ENCODE peak calls at places on chromosome 4, in ten cellular contexts. One of them, this sample, is unnamed. For H3K27me3 and H3K9me3, the result is how much of the 10 kb centered on the place peaks cover.

GRCh38 chr4:151692821-151693504 is 67.8 kb downstream of the GATB start:
- DNase-seq in naive thymus-derived CD4-positive, alpha-beta T cell: no peak
- DNase-seq in right cardiac atrium: no peak
- DNase-seq in lower lobe of right lung: no peak
- DNase-seq in HCT116: no peak
- DNase-seq in esophagus muscularis mucosa: no peak
- DNase-seq in prostate gland: no peak
- DNase-seq in cardiac muscle cell: no peak
- DNase-seq in pancreas: no peak
- DNase-seq in stomach: no peak
- DNase-seq in this sample: no peak

GRCh38 chr4:41095973-41096372 is 118.4 kb downstream of the APBB2 start:
- DNase-seq in lower lobe of right lung: no peak
- DNase-seq in naive thymus-derived CD4-positive, alpha-beta T cell: no peak
- DNase-seq in stomach: no peak
- DNase-seq in prostate gland: no peak
- DNase-seq in cardiac muscle cell: no peak
- DNase-seq in esophagus muscularis mucosa: no peak
- DNase-seq in right cardiac atrium: no peak
- DNase-seq in HCT116: no peak
- DNase-seq in pancreas: no peak
- DNase-seq in this sample: peak

GRCh38 chr4:10114147-10114546 is 2.5 kb downstream of the WDR1 start:
- DNase-seq in stomach: no peak
- DNase-seq in lower lobe of right lung: no peak
- DNase-seq in prostate gland: no peak
- DNase-seq in naive thymus-derived CD4-positive, alpha-beta T cell: no peak
- DNase-seq in HCT116: no peak
- DNase-seq in cardiac muscle cell: no peak
- DNase-seq in esophagus muscularis mucosa: no peak
- DNase-seq in pancreas: no peak
- DNase-seq in right cardiac atrium: no peak
- DNase-seq in this sample: no peak

GRCh38 chr4:173174184-173175156 is 5.9 kb downstream of the GALNT7 start:
- DNase-seq in right cardiac atrium: no peak
- DNase-seq in stomach: no peak
- DNase-seq in HCT116: no peak
- DNase-seq in lower lobe of right lung: no peak
- DNase-seq in cardiac muscle cell: no peak
- DNase-seq in prostate gland: no peak
- DNase-seq in esophagus muscularis mucosa: no peak
- DNase-seq in naive thymus-derived CD4-positive, alpha-beta T cell: no peak
- DNase-seq in pancreas: no peak
- DNase-seq in this sample: no peak

GRCh38 chr4:86891785-86892638 is at the start of gene C4orf36:
- DNase-seq in naive thymus-derived CD4-positive, alpha-beta T cell: peak
- DNase-seq in HCT116: peak
- DNase-seq in pancreas: peak
- DNase-seq in prostate gland: peak
- DNase-seq in lower lobe of right lung: peak
- DNase-seq in esophagus muscularis mucosa: no peak
- DNase-seq in cardiac muscle cell: peak
- DNase-seq in stomach: peak
- DNase-seq in right cardiac atrium: peak
- DNase-seq in this sample: no peak

GRCh38 chr4:115678425-115678941 is 565.1 kb upstream of the NDST4 start:
- DNase-seq in esophagus muscularis mucosa: no peak
- DNase-seq in stomach: no peak
- DNase-seq in lower lobe of right lung: no peak
- DNase-seq in cardiac muscle cell: no peak
- DNase-seq in prostate gland: no peak
- DNase-seq in HCT116: no peak
- DNase-seq in pancreas: no peak
- DNase-seq in naive thymus-derived CD4-positive, alpha-beta T cell: no peak
- DNase-seq in right cardiac atrium: peak
- DNase-seq in this sample: no peak

GRCh38 chr4:79576480-79576803 is 168.4 kb upstream of the GK2 start:
- DNase-seq in lower lobe of right lung: no peak
- DNase-seq in prostate gland: no peak
- DNase-seq in stomach: no peak
- DNase-seq in right cardiac atrium: peak
- DNase-seq in cardiac muscle cell: peak
- DNase-seq in naive thymus-derived CD4-positive, alpha-beta T cell: peak
- DNase-seq in esophagus muscularis mucosa: no peak
- DNase-seq in pancreas: no peak
- DNase-seq in HCT116: no peak
- DNase-seq in this sample: no peak

GRCh38 chr4:24392613-24393012 is 191.7 kb downstream of the DHX15 start:
- DNase-seq in stomach: no peak
- DNase-seq in right cardiac atrium: no peak
- DNase-seq in prostate gland: no peak
- DNase-seq in naive thymus-derived CD4-positive, alpha-beta T cell: no peak
- DNase-seq in lower lobe of right lung: no peak
- DNase-seq in pancreas: no peak
- DNase-seq in esophagus muscularis mucosa: peak
- DNase-seq in HCT116: no peak
- DNase-seq in cardiac muscle cell: no peak
- DNase-seq in this sample: no peak

GRCh38 chr4:155597933-155598451 is 68.7 kb upstream of the GUCY1A1 start:
- DNase-seq in pancreas: no peak
- DNase-seq in esophagus muscularis mucosa: no peak
- DNase-seq in HCT116: no peak
- DNase-seq in stomach: no peak
- DNase-seq in naive thymus-derived CD4-positive, alpha-beta T cell: no peak
- DNase-seq in right cardiac atrium: no peak
- DNase-seq in prostate gland: no peak
- DNase-seq in cardiac muscle cell: no peak
- DNase-seq in lower lobe of right lung: no peak
- DNase-seq in this sample: no peak

GRCh38 chr4:151302432-151302831 is 23.0 kb downstream of the SH3D19 start:
- DNase-seq in right cardiac atrium: no peak
- DNase-seq in naive thymus-derived CD4-positive, alpha-beta T cell: no peak
- DNase-seq in stomach: no peak
- DNase-seq in HCT116: no peak
- DNase-seq in prostate gland: no peak
- DNase-seq in cardiac muscle cell: no peak
- DNase-seq in pancreas: no peak
- DNase-seq in lower lobe of right lung: no peak
- DNase-seq in esophagus muscularis mucosa: peak
- DNase-seq in this sample: no peak

GRCh38 chr4:8181119-8181518 is 18.0 kb upstream of the SH3TC1 start:
- DNase-seq in right cardiac atrium: no peak
- DNase-seq in cardiac muscle cell: no peak
- DNase-seq in stomach: no peak
- DNase-seq in HCT116: no peak
- DNase-seq in lower lobe of right lung: no peak
- DNase-seq in pancreas: no peak
- DNase-seq in naive thymus-derived CD4-positive, alpha-beta T cell: no peak
- DNase-seq in prostate gland: no peak
- DNase-seq in esophagus muscularis mucosa: no peak
- DNase-seq in this sample: no peak

GRCh38 chr4:8182294-8182693 is 16.8 kb upstream of the SH3TC1 start:
- DNase-seq in lower lobe of right lung: no peak
- DNase-seq in HCT116: no peak
- DNase-seq in right cardiac atrium: no peak
- DNase-seq in esophagus muscularis mucosa: no peak
- DNase-seq in stomach: no peak
- DNase-seq in naive thymus-derived CD4-positive, alpha-beta T cell: no peak
- DNase-seq in pancreas: no peak
- DNase-seq in prostate gland: no peak
- DNase-seq in cardiac muscle cell: no peak
- DNase-seq in this sample: no peak

GRCh38 chr4:8180310-8181093 is 18.6 kb upstream of the SH3TC1 start:
- DNase-seq in esophagus muscularis mucosa: no peak
- DNase-seq in right cardiac atrium: no peak
- DNase-seq in stomach: peak
- DNase-seq in pancreas: no peak
- DNase-seq in naive thymus-derived CD4-positive, alpha-beta T cell: no peak
- DNase-seq in lower lobe of right lung: no peak
- DNase-seq in cardiac muscle cell: no peak
- DNase-seq in prostate gland: no peak
- DNase-seq in HCT116: no peak
- DNase-seq in this sample: no peak

GRCh38 chr4:8182858-8183725 is 16.0 kb upstream of the SH3TC1 start:
- DNase-seq in stomach: peak
- DNase-seq in cardiac muscle cell: no peak
- DNase-seq in right cardiac atrium: peak
- DNase-seq in HCT116: peak
- DNase-seq in naive thymus-derived CD4-positive, alpha-beta T cell: no peak
- DNase-seq in lower lobe of right lung: peak
- DNase-seq in prostate gland: peak
- DNase-seq in esophagus muscularis mucosa: peak
- DNase-seq in pancreas: no peak
- DNase-seq in this sample: no peak

DNA sequence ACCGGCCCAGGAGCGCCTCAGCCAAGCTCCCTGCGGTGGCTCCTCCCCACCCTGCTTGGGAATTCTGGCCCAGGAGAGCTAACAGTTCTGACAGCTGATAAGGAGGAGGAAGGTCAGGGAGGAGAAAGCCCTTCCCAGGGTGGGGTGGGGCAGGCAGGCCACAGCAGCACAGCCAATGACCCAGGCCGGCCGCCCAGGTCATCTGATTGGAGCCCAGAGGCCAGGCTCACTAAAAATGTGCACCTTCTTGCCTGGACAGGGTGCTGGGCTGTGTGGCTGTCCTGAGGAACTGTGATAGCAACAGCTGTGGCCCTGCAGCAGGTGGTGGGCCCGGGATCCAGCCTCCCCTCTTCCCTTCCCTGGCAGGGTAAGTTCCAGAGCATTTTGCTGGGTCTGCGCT is 17.2 kb upstream of the SH3TC1 start:
- DNase-seq in cardiac muscle cell: peak
- DNase-seq in stomach: peak
- DNase-seq in esophagus muscularis mucosa: no peak
- DNase-seq in right cardiac atrium: peak
- DNase-seq in lower lobe of right lung: peak
- DNase-seq in HCT116: no peak
- DNase-seq in naive thymus-derived CD4-positive, alpha-beta T cell: no peak
- DNase-seq in pancreas: no peak
- DNase-seq in prostate gland: no peak
- DNase-seq in this sample: no peak
- H3K27me3 ChIP-seq in cardiac muscle cell: under half
- H3K27me3 ChIP-seq in stomach: under half
- H3K27me3 ChIP-seq in esophagus muscularis mucosa: under half
- H3K27me3 ChIP-seq in right cardiac atrium: under half
- H3K27me3 ChIP-seq in lower lobe of right lung: under half
- H3K27me3 ChIP-seq in HCT116: under half
- H3K27me3 ChIP-seq in naive thymus-derived CD4-positive, alpha-beta T cell: under half
- H3K27me3 ChIP-seq in pancreas: under half
- H3K27me3 ChIP-seq in prostate gland: under half
- H3K27me3 ChIP-seq in this sample: under half

GRCh38 chr4:43556262-43556661 is 663.7 kb downstream of the GRXCR1 start:
- DNase-seq in naive thymus-derived CD4-positive, alpha-beta T cell: no peak
- DNase-seq in cardiac muscle cell: no peak
- DNase-seq in right cardiac atrium: no peak
- DNase-seq in HCT116: no peak
- DNase-seq in esophagus muscularis mucosa: no peak
- DNase-seq in stomach: no peak
- DNase-seq in lower lobe of right lung: no peak
- DNase-seq in prostate gland: no peak
- DNase-seq in pancreas: no peak
- DNase-seq in this sample: no peak
- H3K9me3 ChIP-seq in naive thymus-derived CD4-positive, alpha-beta T cell: under half
- H3K9me3 ChIP-seq in cardiac muscle cell: under half
- H3K9me3 ChIP-seq in right cardiac atrium: under half
- H3K9me3 ChIP-seq in HCT116: under half
- H3K9me3 ChIP-seq in esophagus muscularis mucosa: under half
- H3K9me3 ChIP-seq in stomach: under half
- H3K9me3 ChIP-seq in lower lobe of right lung: under half
- H3K9me3 ChIP-seq in prostate gland: under half
- H3K9me3 ChIP-seq in pancreas: under half
- H3K9me3 ChIP-seq in this sample: under half

DNA sequence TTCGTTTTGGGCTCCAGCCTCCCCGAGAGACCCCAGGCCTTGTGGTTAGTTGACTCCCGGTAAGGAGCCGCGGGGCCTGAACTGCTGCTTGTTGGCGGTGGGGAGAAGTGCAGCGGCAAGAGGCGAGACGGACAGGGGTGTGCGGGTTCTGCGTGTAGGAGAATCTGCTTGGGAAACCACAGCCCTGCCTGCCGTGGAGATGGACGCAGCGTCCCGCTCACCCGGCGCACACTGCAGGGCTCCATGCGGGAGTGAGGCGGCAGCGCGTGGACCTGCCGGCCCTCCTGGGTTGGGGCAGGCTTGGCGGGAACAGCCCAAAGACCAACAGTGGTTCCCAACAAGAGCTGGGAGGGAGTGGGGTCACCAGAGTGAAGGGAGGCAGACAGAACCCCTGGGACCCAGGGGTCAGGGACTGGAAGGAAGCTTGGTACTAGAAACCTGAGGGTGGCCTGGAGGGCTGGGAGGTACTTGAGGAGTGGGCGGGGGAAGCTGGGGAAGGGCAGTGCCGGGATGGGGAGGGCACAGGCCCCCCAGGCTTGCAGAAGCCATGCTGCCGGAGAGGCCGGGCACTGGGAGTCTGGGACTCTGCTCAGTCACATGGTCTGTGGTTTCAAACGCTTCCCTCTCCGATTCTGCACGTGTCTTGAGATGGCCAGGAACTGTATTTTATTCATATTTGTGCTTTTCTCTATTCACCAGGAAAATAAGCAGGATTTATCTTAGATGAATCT is 70.8 kb downstream of the RGS12 start:
- DNase-seq in naive thymus-derived CD4-positive, alpha-beta T cell: no peak
- DNase-seq in esophagus muscularis mucosa: no peak
- DNase-seq in prostate gland: no peak
- DNase-seq in HCT116: no peak
- DNase-seq in cardiac muscle cell: no peak
- DNase-seq in right cardiac atrium: peak
- DNase-seq in stomach: no peak
- DNase-seq in pancreas: no peak
- DNase-seq in lower lobe of right lung: no peak
- DNase-seq in this sample: no peak
- H3K27me3 ChIP-seq in naive thymus-derived CD4-positive, alpha-beta T cell: under half
- H3K27me3 ChIP-seq in esophagus muscularis mucosa: under half
- H3K27me3 ChIP-seq in prostate gland: under half
- H3K27me3 ChIP-seq in HCT116: under half
- H3K27me3 ChIP-seq in cardiac muscle cell: under half
- H3K27me3 ChIP-seq in right cardiac atrium: under half
- H3K27me3 ChIP-seq in stomach: under half
- H3K27me3 ChIP-seq in pancreas: under half
- H3K27me3 ChIP-seq in lower lobe of right lung: under half
- H3K27me3 ChIP-seq in this sample: under half

GRCh38 chr4:71830-72229 is 18.7 kb downstream of the ZNF595 start:
- DNase-seq in HCT116: no peak
- DNase-seq in lower lobe of right lung: no peak
- DNase-seq in naive thymus-derived CD4-positive, alpha-beta T cell: no peak
- DNase-seq in right cardiac atrium: no peak
- DNase-seq in stomach: no peak
- DNase-seq in prostate gland: no peak
- DNase-seq in cardiac muscle cell: no peak
- DNase-seq in pancreas: no peak
- DNase-seq in esophagus muscularis mucosa: no peak
- DNase-seq in this sample: no peak
- H3K9me3 ChIP-seq in HCT116: under half
- H3K9me3 ChIP-seq in lower lobe of right lung: half or more
- H3K9me3 ChIP-seq in naive thymus-derived CD4-positive, alpha-beta T cell: half or more
- H3K9me3 ChIP-seq in right cardiac atrium: under half
- H3K9me3 ChIP-seq in stomach: under half
- H3K9me3 ChIP-seq in prostate gland: under half
- H3K9me3 ChIP-seq in cardiac muscle cell: under half
- H3K9me3 ChIP-seq in pancreas: under half
- H3K9me3 ChIP-seq in esophagus muscularis mucosa: half or more
- H3K9me3 ChIP-seq in this sample: under half